ENCODE peak calls at places on chromosomes 3 and 15, in five cellular contexts. S, V, L, Z and D are unnamed samples.

GRCh38 chr3:30984855-30985793 is 90.7 kb upstream of the GADL1 start:
- DNase-seq in Z (no peak), V (no peak), L (no peak), S (no peak), D (no peak)

GRCh38 chr15:32029862-32030781 is at the start of gene CHRNA7:
- DNase-seq in Z (peak; percentile 23), S (peak; percentile 25), V (peak; percentile 29), L (no peak), D (peak; percentile 19)

GRCh38 chr3:126982125-126982521 is 792 bp upstream of the PLXNA1 start:
- DNase-seq in Z (no peak), L (peak; percentile 80), V (peak; percentile 52), S (peak; percentile 27), D (no peak)

GRCh38 chr3:195850857-195851531 is 39.3 kb upstream of the MUC4 start:
- DNase-seq in L (peak; percentile 90), V (peak; percentile 93), S (peak; percentile 89), Z (peak; percentile 87), D (peak; percentile 83)

GRCh38 chr15:31226011-31226410 is 100.6 kb upstream of the KLF13 start:
- DNase-seq in L (no peak), Z (no peak), V (no peak), S (no peak), D (no peak)

GRCh38 chr15:78321041-78321570 is 19.0 kb upstream of the CRABP1 start:
- DNase-seq in Z (no peak), V (no peak), L (no peak), S (no peak), D (no peak)

GRCh38 chr3:7368597-7368996 is 507.7 kb downstream of the GRM7 start:
- DNase-seq in S (no peak), V (no peak), L (no peak), Z (no peak), D (no peak)

GRCh38 chr15:28101983-28102441 is 2.9 kb upstream of the OCA2 start:
- DNase-seq in L (no peak), V (no peak), S (no peak), Z (no peak), D (no peak)

GRCh38 chr3:139934557-139935070 is 371 bp upstream of the CLSTN2 start:
- DNase-seq in Z (peak; percentile 56), S (peak; percentile 75), L (no peak), V (no peak), D (peak; percentile 11)

GRCh38 chr15:29570121-29570930 is 251.9 kb downstream of the TJP1 start:
- DNase-seq in L (no peak), Z (no peak), S (no peak), V (no peak), D (no peak)

GRCh38 chr3:128814514-128815317 is 64.7 kb upstream of the ACAD9 start:
- DNase-seq in S (no peak), L (no peak), Z (no peak), V (no peak), D (no peak)

GRCh38 chr3:39255503-39256325 is 24.1 kb downstream of the CX3CR1 start:
- DNase-seq in V (peak; percentile 66), S (no peak), L (peak; percentile 79), Z (no peak), D (no peak)

GRCh38 chr15:81050806-81051205 is 50.1 kb downstream of the TLNRD1 start:
- DNase-seq in S (no peak), L (no peak), Z (no peak), V (no peak), D (no peak)

GRCh38 chr3:24598691-24599090 is 104.0 kb upstream of the THRB start:
- DNase-seq in L (no peak), V (no peak), S (peak; percentile 13), Z (peak; percentile 6), D (peak; percentile 65)

GRCh38 chr15:98728107-98728810 is 79.9 kb downstream of the IGF1R start:
- DNase-seq in V (no peak), L (no peak), Z (no peak), S (no peak), D (peak; percentile 52)

GRCh38 chr3:30836141-30836540 is 58.3 kb downstream of the GADL1 start:
- DNase-seq in S (no peak), L (no peak), V (no peak), Z (no peak), D (no peak)

GRCh38 chr3:52095990-52096775 is 39.8 kb upstream of the DUSP7 start:
- DNase-seq in L (no peak), V (no peak), Z (no peak), S (no peak), D (no peak)

GRCh38 chr3:30933478-30934207 is 39.2 kb upstream of the GADL1 start:
- DNase-seq in S (no peak), V (no peak), L (no peak), Z (no peak), D (no peak)

GRCh38 chr3:71033681-71034220 is 549.8 kb downstream of the FOXP1 start:
- DNase-seq in S (no peak), V (no peak), Z (no peak), L (no peak), D (no peak)

GRCh38 chr3:10594915-10595314 is 89.5 kb upstream of the ATP2B2 start:
- DNase-seq in V (peak; percentile 32), Z (no peak), S (peak; percentile 73), L (no peak), D (peak; percentile 16)

GRCh38 chr3:34132069-34132677 is 333.7 kb downstream of the PDCD6IP start:
- DNase-seq in S (no peak), Z (no peak), V (no peak), L (no peak), D (no peak)

GRCh38 chr3:53069422-53070068 is 23.7 kb upstream of the SFMBT1 start:
- DNase-seq in S (no peak), Z (peak; percentile 10), V (no peak), L (no peak), D (no peak)

GRCh38 chr15:101723161-101723873 is 956 bp downstream of the TARS3 start:
- DNase-seq in S (peak; percentile 22), V (peak; percentile 26), Z (peak; percentile 32), L (no peak), D (peak; percentile 58)

GRCh38 chr3:187673012-187673411 is 2.8 kb upstream of the SST start:
- DNase-seq in S (no peak), L (no peak), Z (no peak), V (no peak), D (no peak)

GRCh38 chr15:40161693-40162401 is 978 bp downstream of the BUB1B start:
- DNase-seq in V (no peak), L (no peak), S (no peak), Z (no peak), D (no peak)

GRCh38 chr3:86388848-86389247 is 602.1 kb downstream of the VGLL3 start:
- DNase-seq in S (no peak), L (no peak), V (no peak), Z (no peak), D (no peak)

GRCh38 chr15:28243399-28243798 is 78.6 kb downstream of the HERC2 start:
- DNase-seq in Z (no peak), V (no peak), S (no peak), L (no peak), D (no peak)

GRCh38 chr15:92098869-92099268 is 245.4 kb downstream of the SLCO3A1 start:
- DNase-seq in V (no peak), L (no peak), Z (no peak), S (no peak), D (no peak)

GRCh38 chr3:155744626-155745324 is at the start of gene PLCH1:
- DNase-seq in V (peak; percentile 22), Z (no peak), S (peak; percentile 70), L (peak; percentile 41), D (peak; percentile 24)

GRCh38 chr3:79490165-79491028 is 277.4 kb downstream of the ROBO1 start:
- DNase-seq in V (no peak), S (peak; percentile 55), Z (no peak), L (no peak), D (no peak)

GRCh38 chr3:196218155-196218712 is 1.9 kb downstream of the SLC51A start:
- DNase-seq in Z (no peak), V (no peak), L (no peak), S (no peak), D (no peak)